ENCODE peak calls at places on chromosomes 5 and 9, in seven cellular contexts. M is B cell; Q is PC-3; O is NCI-H1436; J is NT2/D1; N is HCT116; P is stimulated activated CD8-positive, alpha-beta memory T cell treated with anti-CD3 and anti-CD28 coated beads, Interleukin-2, amount 100 ng/mL, for 48 hours. R is an unnamed sample.

GRCh38 chr5:72465601-72466563 is 41.3 kb downstream of the ZNF366 start:
- DNase-seq in M (no peak), Q (peak), O (no peak), J (no peak), N (no peak), P (no peak), R (peak)

GRCh38 chr9:111975709-111976108 is 79.1 kb downstream of the UGCG start:
- DNase-seq in M (no peak), Q (peak), O (peak), J (no peak), N (peak), P (no peak), R (peak)

GRCh38 chr5:63249960-63250359 is 671.3 kb downstream of the LRRC70 start:
- DNase-seq in M (no peak), Q (peak), O (no peak), J (no peak), N (no peak), P (no peak), R (no peak)

GRCh38 chr5:141487131-141487530 is 1.8 kb upstream of the PCDHGC5 start:
- DNase-seq in M (no peak), Q (no peak), O (no peak), J (no peak), N (no peak), P (no peak), R (no peak)

GRCh38 chr9:127853312-127854168 is 918 bp downstream of the ENG start:
- DNase-seq in M (no peak), Q (no peak), O (no peak), J (no peak), N (no peak), P (no peak), R (peak)

GRCh38 chr9:93577940-93578682 is 1.7 kb downstream of the PHF2 start:
- DNase-seq in M (no peak), Q (no peak), O (no peak), J (no peak), N (no peak), P (no peak), R (no peak)

GRCh38 chr5:150464554-150465012 is 15.0 kb upstream of the RPS14 start:
- DNase-seq in M (no peak), Q (no peak), O (no peak), J (no peak), N (no peak), P (no peak), R (no peak)

GRCh38 chr5:141101059-141101458 is 786 bp downstream of the PCDHB3 start:
- DNase-seq in M (no peak), Q (no peak), O (no peak), J (no peak), N (no peak), P (no peak), R (no peak)

GRCh38 chr5:167514461-167514860 is 777.0 kb upstream of the WWC1 start:
- DNase-seq in M (no peak), Q (no peak), O (no peak), J (no peak), N (no peak), P (no peak), R (no peak)

GRCh38 chr5:79560774-79561524 is 47.0 kb upstream of the HOMER1 start:
- DNase-seq in M (no peak), Q (no peak), O (no peak), J (no peak), N (no peak), P (no peak), R (peak)

GRCh38 chr5:151509231-151509630 is 61.8 kb downstream of the SLC36A1 start:
- DNase-seq in M (no peak), Q (peak), O (no peak), J (no peak), N (no peak), P (no peak), R (no peak)

GRCh38 chr5:139574641-139575312 is 13.6 kb downstream of the UBE2D2 start:
- DNase-seq in M (peak), Q (peak), O (peak), J (no peak), N (no peak), P (no peak), R (peak)